ENCODE peak calls at places on chromosomes 16 and 17, in eight cellular contexts. One of them, this sample, is unnamed.

GRCh38 chr17:64264891-64265290 is 1.8 kb upstream of the TEX2 start:
- DNase-seq in heart left ventricle: no peak
- DNase-seq in A549: no peak
- DNase-seq in IMR-90: no peak
- DNase-seq in K562: no peak
- DNase-seq in tibial nerve: no peak
- DNase-seq in transverse colon: no peak
- DNase-seq in erythroblast: no peak
- DNase-seq in this sample: peak

GRCh38 chr16:65421596-65421995 is 299.7 kb upstream of the CDH11 start:
- DNase-seq in heart left ventricle: no peak
- DNase-seq in A549: no peak
- DNase-seq in IMR-90: no peak
- DNase-seq in K562: no peak
- DNase-seq in tibial nerve: no peak
- DNase-seq in transverse colon: no peak
- DNase-seq in erythroblast: no peak
- DNase-seq in this sample: no peak

GRCh38 chr17:68509151-68510057 is 2.8 kb upstream of the PRKAR1A start:
- DNase-seq in heart left ventricle: peak
- DNase-seq in A549: no peak
- DNase-seq in IMR-90: no peak
- DNase-seq in K562: peak
- DNase-seq in tibial nerve: peak
- DNase-seq in transverse colon: peak
- DNase-seq in erythroblast: no peak
- DNase-seq in this sample: no peak

GRCh38 chr16:15876503-15876902 is 11.9 kb downstream of the CEP20 start:
- DNase-seq in heart left ventricle: no peak
- DNase-seq in A549: no peak
- DNase-seq in IMR-90: no peak
- DNase-seq in K562: no peak
- DNase-seq in tibial nerve: no peak
- DNase-seq in transverse colon: no peak
- DNase-seq in erythroblast: no peak
- DNase-seq in this sample: no peak

GRCh38 chr16:83899978-83900377 is 1.1 kb downstream of the MLYCD start:
- DNase-seq in heart left ventricle: no peak
- DNase-seq in A549: no peak
- DNase-seq in IMR-90: no peak
- DNase-seq in K562: no peak
- DNase-seq in tibial nerve: no peak
- DNase-seq in transverse colon: no peak
- DNase-seq in erythroblast: peak
- DNase-seq in this sample: no peak

GRCh38 chr16:25134306-25134705 is 22.8 kb downstream of the LCMT1 start:
- DNase-seq in heart left ventricle: no peak
- DNase-seq in A549: no peak
- DNase-seq in IMR-90: no peak
- DNase-seq in K562: no peak
- DNase-seq in tibial nerve: no peak
- DNase-seq in transverse colon: no peak
- DNase-seq in erythroblast: no peak
- DNase-seq in this sample: no peak

GRCh38 chr17:79294459-79295071 is 219.9 kb downstream of the ENGASE start:
- DNase-seq in heart left ventricle: peak
- DNase-seq in A549: peak
- DNase-seq in IMR-90: peak
- DNase-seq in K562: peak
- DNase-seq in tibial nerve: peak
- DNase-seq in transverse colon: peak
- DNase-seq in erythroblast: peak
- DNase-seq in this sample: no peak

GRCh38 chr17:17077861-17078732 is 35.8 kb downstream of the MPRIP start:
- DNase-seq in heart left ventricle: no peak
- DNase-seq in A549: no peak
- DNase-seq in IMR-90: no peak
- DNase-seq in K562: no peak
- DNase-seq in tibial nerve: no peak
- DNase-seq in transverse colon: peak
- DNase-seq in erythroblast: no peak
- DNase-seq in this sample: no peak

GRCh38 chr17:50683434-50684287 is 24.1 kb downstream of the ANKRD40 start:
- DNase-seq in heart left ventricle: no peak
- DNase-seq in A549: no peak
- DNase-seq in IMR-90: no peak
- DNase-seq in K562: no peak
- DNase-seq in tibial nerve: no peak
- DNase-seq in transverse colon: no peak
- DNase-seq in erythroblast: no peak
- DNase-seq in this sample: no peak

GRCh38 chr17:29855686-29856085 is 74.3 kb downstream of the SSH2 start:
- DNase-seq in heart left ventricle: no peak
- DNase-seq in A549: no peak
- DNase-seq in IMR-90: peak
- DNase-seq in K562: no peak
- DNase-seq in tibial nerve: no peak
- DNase-seq in transverse colon: no peak
- DNase-seq in erythroblast: no peak
- DNase-seq in this sample: no peak

GRCh38 chr17:68909066-68909465 is 46.1 kb downstream of the ABCA8 start:
- DNase-seq in heart left ventricle: peak
- DNase-seq in A549: peak
- DNase-seq in IMR-90: peak
- DNase-seq in K562: peak
- DNase-seq in tibial nerve: peak
- DNase-seq in transverse colon: peak
- DNase-seq in erythroblast: no peak
- DNase-seq in this sample: peak

GRCh38 chr17:75845058-75845711 is 981 bp upstream of the UNC13D start:
- DNase-seq in heart left ventricle: peak
- DNase-seq in A549: peak
- DNase-seq in IMR-90: peak
- DNase-seq in K562: peak
- DNase-seq in tibial nerve: peak
- DNase-seq in transverse colon: peak
- DNase-seq in erythroblast: peak
- DNase-seq in this sample: peak

GRCh38 chr17:62321451-62321850 is 58.9 kb upstream of the EFCAB3 start:
- DNase-seq in heart left ventricle: no peak
- DNase-seq in A549: no peak
- DNase-seq in IMR-90: no peak
- DNase-seq in K562: no peak
- DNase-seq in tibial nerve: no peak
- DNase-seq in transverse colon: no peak
- DNase-seq in erythroblast: no peak
- DNase-seq in this sample: no peak

GRCh38 chr16:28596840-28597691 is at the start of gene SULT1A2:
- DNase-seq in heart left ventricle: no peak
- DNase-seq in A549: no peak
- DNase-seq in IMR-90: no peak
- DNase-seq in K562: peak
- DNase-seq in tibial nerve: no peak
- DNase-seq in transverse colon: peak
- DNase-seq in erythroblast: no peak
- DNase-seq in this sample: no peak

GRCh38 chr16:84618428-84619102 is 687 bp upstream of the COTL1 start:
- DNase-seq in heart left ventricle: peak
- DNase-seq in A549: peak
- DNase-seq in IMR-90: peak
- DNase-seq in K562: peak
- DNase-seq in tibial nerve: no peak
- DNase-seq in transverse colon: no peak
- DNase-seq in erythroblast: no peak
- DNase-seq in this sample: peak

GRCh38 chr17:72077326-72077960 is 43.4 kb upstream of the SOX9 start:
- DNase-seq in heart left ventricle: no peak
- DNase-seq in A549: no peak
- DNase-seq in IMR-90: peak
- DNase-seq in K562: no peak
- DNase-seq in tibial nerve: no peak
- DNase-seq in transverse colon: no peak
- DNase-seq in erythroblast: no peak
- DNase-seq in this sample: peak

GRCh38 chr16:65767125-65767524 is 599.4 kb upstream of the CDH5 start:
- DNase-seq in heart left ventricle: no peak
- DNase-seq in A549: no peak
- DNase-seq in IMR-90: no peak
- DNase-seq in K562: peak
- DNase-seq in tibial nerve: no peak
- DNase-seq in transverse colon: no peak
- DNase-seq in erythroblast: no peak
- DNase-seq in this sample: no peak

GRCh38 chr16:85676466-85676865 is 12.3 kb downstream of the GINS2 start:
- DNase-seq in heart left ventricle: no peak
- DNase-seq in A549: no peak
- DNase-seq in IMR-90: no peak
- DNase-seq in K562: no peak
- DNase-seq in tibial nerve: no peak
- DNase-seq in transverse colon: no peak
- DNase-seq in erythroblast: peak
- DNase-seq in this sample: no peak
- TF ChIP-seq POLR2A in heart left ventricle: no peak
- TF ChIP-seq POLR2A in A549: no peak
- TF ChIP-seq POLR2A in IMR-90: no peak
- TF ChIP-seq POLR2A in K562: peak
- TF ChIP-seq POLR2A in tibial nerve: no peak
- TF ChIP-seq POLR2A in transverse colon: no peak
- TF ChIP-seq POLR2A in erythroblast: no peak
- TF ChIP-seq POLR2A in this sample: no peak

GRCh38 chr17:33292981-33293867 is at the start of gene ASIC2:
- DNase-seq in heart left ventricle: no peak
- DNase-seq in A549: peak
- DNase-seq in IMR-90: peak
- DNase-seq in K562: no peak
- DNase-seq in tibial nerve: no peak
- DNase-seq in transverse colon: peak
- DNase-seq in erythroblast: no peak
- DNase-seq in this sample: no peak
- TF ChIP-seq POLR2A in heart left ventricle: no peak
- TF ChIP-seq POLR2A in A549: peak
- TF ChIP-seq POLR2A in IMR-90: no peak
- TF ChIP-seq POLR2A in K562: no peak
- TF ChIP-seq POLR2A in tibial nerve: no peak
- TF ChIP-seq POLR2A in transverse colon: no peak
- TF ChIP-seq POLR2A in erythroblast: no peak
- TF ChIP-seq POLR2A in this sample: no peak

DNA sequence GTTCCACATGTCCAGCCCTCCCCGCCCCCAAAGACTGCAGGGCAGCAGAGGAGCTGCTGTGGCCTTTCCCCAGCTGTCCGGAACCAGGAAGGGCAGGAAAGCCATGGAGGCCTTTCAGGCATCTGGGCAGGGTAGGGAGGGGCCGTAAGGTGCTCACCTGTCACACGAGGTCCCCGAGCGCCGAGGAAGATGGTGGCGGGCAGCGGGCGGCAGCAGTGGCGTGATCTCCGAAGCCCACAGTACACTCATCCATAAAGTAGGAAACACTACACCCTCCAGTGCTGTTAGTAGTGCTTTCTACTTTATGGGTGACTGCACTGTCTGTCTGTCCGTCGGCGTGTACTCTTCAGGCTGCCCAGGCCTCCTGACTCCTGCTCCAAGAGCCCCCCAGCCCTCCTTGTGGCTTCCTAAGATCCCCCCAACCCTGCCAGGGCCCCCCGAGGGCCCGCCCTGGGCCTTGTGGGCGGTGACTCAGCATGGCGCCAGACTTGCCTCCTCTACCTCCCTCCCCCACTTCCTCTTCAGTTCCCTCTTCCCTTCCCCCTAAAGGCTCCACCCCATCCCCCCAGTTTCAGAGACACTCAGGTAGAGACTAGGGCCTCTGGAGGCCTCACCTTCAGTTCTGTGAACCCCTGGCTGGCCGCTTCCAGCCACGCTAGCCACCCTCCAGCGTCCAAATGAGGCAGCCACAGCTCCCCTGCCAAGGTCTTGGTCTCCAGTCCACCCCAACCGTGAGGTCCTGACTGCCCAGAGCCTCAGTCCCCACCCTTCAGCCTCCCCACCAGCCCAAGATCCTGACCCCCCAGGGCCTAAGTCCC is 2.6 kb upstream of the TSPOAP1 start:
- DNase-seq in heart left ventricle: no peak
- DNase-seq in A549: no peak
- DNase-seq in IMR-90: no peak
- DNase-seq in K562: peak
- DNase-seq in tibial nerve: no peak
- DNase-seq in transverse colon: peak
- DNase-seq in erythroblast: peak
- DNase-seq in this sample: no peak
- TF ChIP-seq POLR2A in heart left ventricle: no peak
- TF ChIP-seq POLR2A in A549: no peak
- TF ChIP-seq POLR2A in IMR-90: no peak
- TF ChIP-seq POLR2A in K562: no peak
- TF ChIP-seq POLR2A in tibial nerve: no peak
- TF ChIP-seq POLR2A in transverse colon: no peak
- TF ChIP-seq POLR2A in erythroblast: no peak
- TF ChIP-seq POLR2A in this sample: no peak

DNA sequence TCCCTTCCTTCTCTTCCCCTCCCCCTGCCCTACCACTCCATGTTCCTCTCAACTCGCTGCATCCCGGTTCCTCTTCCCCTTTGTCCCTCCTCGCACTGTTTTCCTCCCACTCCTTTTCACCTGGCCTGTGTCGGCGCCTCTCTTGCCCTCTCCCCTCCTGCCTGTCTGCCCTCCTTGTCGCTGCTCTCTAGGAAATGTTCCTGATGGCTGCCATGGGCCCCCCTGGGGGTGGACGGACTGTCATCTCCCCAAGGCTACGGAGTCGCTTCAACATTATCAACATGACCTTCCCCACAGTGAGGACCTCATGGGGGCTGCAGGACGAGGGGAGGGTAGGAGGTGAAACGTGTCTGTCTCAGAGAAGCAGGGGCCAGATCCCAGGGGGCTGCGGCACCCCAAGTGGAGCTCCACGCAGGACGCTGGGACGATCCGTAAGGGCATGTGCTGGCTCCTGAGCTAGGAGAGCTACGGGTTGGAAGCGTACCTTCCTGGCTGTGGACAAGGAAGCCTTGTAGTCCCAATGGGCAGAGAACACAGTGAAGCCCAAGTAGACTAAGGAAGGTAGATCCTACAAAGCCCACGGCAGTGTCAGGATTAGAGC is 39.9 kb upstream of the KDM6B start:
- DNase-seq in heart left ventricle: no peak
- DNase-seq in A549: no peak
- DNase-seq in IMR-90: no peak
- DNase-seq in K562: no peak
- DNase-seq in tibial nerve: no peak
- DNase-seq in transverse colon: no peak
- DNase-seq in erythroblast: no peak
- DNase-seq in this sample: no peak
- TF ChIP-seq POLR2A in heart left ventricle: no peak
- TF ChIP-seq POLR2A in A549: no peak
- TF ChIP-seq POLR2A in IMR-90: no peak
- TF ChIP-seq POLR2A in K562: no peak
- TF ChIP-seq POLR2A in tibial nerve: no peak
- TF ChIP-seq POLR2A in transverse colon: no peak
- TF ChIP-seq POLR2A in erythroblast: no peak
- TF ChIP-seq POLR2A in this sample: no peak

This sample was measured in H54.